ENCODE peak calls at places on chromosomes 11 and 22, in ten cellular contexts. Y is psoas muscle, Q is IMR-90, F is A549, L is endodermal cell, X is mucosa of descending colon, B is lower lobe of right lung, C is mesenchymal stem cell, K is right cardiac atrium, A is right atrium auricular region. O is an unnamed sample.

GRCh38 chr22:17672417-17672991 is 33.9 kb downstream of the BCL2L13 start:
- DNase-seq in Q (peak; percentile 37), A (no peak), B (no peak), L (no peak), F (no peak), C (peak; percentile 33), X (no peak), Y (no peak), K (no peak), O (peak; percentile 71)

GRCh38 chr11:43282607-43283440 is 29.0 kb upstream of the API5 start:
- DNase-seq in K (peak; percentile 33), L (peak; percentile 78), B (peak; percentile 51), A (no peak), F (peak; percentile 40), Y (peak; percentile 62), Q (peak; percentile 16), C (peak; percentile 29), X (peak; percentile 33), O (peak; percentile 63)

GRCh38 chr11:121810291-121810690 is 305.7 kb downstream of the BLID start:
- DNase-seq in L (no peak), B (no peak), Y (no peak), A (no peak), Q (peak; percentile 88), C (peak; percentile 18), K (no peak), F (no peak), X (no peak), O (peak; percentile 78)

GRCh38 chr11:36376315-36376887 is 80.3 kb downstream of the PRR5L start:
- DNase-seq in F (peak; percentile 20), B (peak; percentile 60), Y (no peak), C (peak; percentile 43), X (peak; percentile 77), Q (peak; percentile 18), A (no peak), K (peak; percentile 40), L (peak; percentile 82), O (peak; percentile 68)

GRCh38 chr22:32761251-32761903 is 40.1 kb upstream of the TIMP3 start:
- DNase-seq in K (peak; percentile 36), Q (peak; percentile 79), A (no peak), L (no peak), F (no peak), Y (no peak), C (peak; percentile 83), X (no peak), B (no peak), O (peak; percentile 35)

GRCh38 chr22:36184433-36185035 is 17.1 kb downstream of the APOL4 start:
- DNase-seq in B (no peak), X (no peak), Y (no peak), K (peak; percentile 63), F (no peak), C (no peak), L (no peak), Q (no peak), A (no peak), O (peak; percentile 34)

GRCh38 chr22:49930596-49931412 is 12.4 kb downstream of the CRELD2 start:
- DNase-seq in X (peak; percentile 74), B (peak; percentile 75), F (peak; percentile 77), A (peak; percentile 89), Y (peak; percentile 83), K (peak; percentile 62), C (peak; percentile 73), Q (peak; percentile 66), L (peak; percentile 79), O (peak; percentile 66)

GRCh38 chr11:8501838-8502237 is 92.2 kb downstream of the STK33 start:
- DNase-seq in F (no peak), X (no peak), Q (peak; percentile 19), C (no peak), Y (no peak), L (no peak), A (no peak), K (no peak), B (no peak), O (no peak)

GRCh38 chr22:35575116-35575748 is 34.6 kb downstream of the RASD2 start:
- DNase-seq in Y (no peak), L (no peak), F (no peak), A (no peak), C (no peak), X (no peak), K (no peak), Q (no peak), B (no peak), O (no peak)

GRCh38 chr11:132318421-132319157 is 948.2 kb downstream of the NTM start:
- DNase-seq in C (peak; percentile 10), A (no peak), F (no peak), Q (peak; percentile 76), X (no peak), K (no peak), B (no peak), Y (no peak), L (no peak), O (peak; percentile 42)

GRCh38 chr11:55732936-55733335 is 40.3 kb upstream of the OR5D13 start:
- DNase-seq in B (no peak), X (no peak), F (no peak), A (no peak), C (no peak), K (no peak), Y (no peak), Q (no peak), L (no peak), O (no peak)
- H3K9me3 ChIP-seq in B (no peaks in the 10 kb centered on the region), X (peaks cover 19% of the 10 kb centered on the region), F (no peaks in the 10 kb centered on the region), A (no peaks in the 10 kb centered on the region), C (peaks cover 5% of the 10 kb centered on the region), K (no peaks in the 10 kb centered on the region), Y (no peaks in the 10 kb centered on the region), Q (peaks cover 2% of the 10 kb centered on the region), L (peaks cover 81% of the 10 kb centered on the region), O (no peaks in the 10 kb centered on the region)

GRCh38 chr22:28925916-28926315 is 42.5 kb downstream of the ZNRF3 start:
- DNase-seq in C (no peak), L (peak; percentile 76), Y (no peak), F (no peak), Q (no peak), K (no peak), A (no peak), X (no peak), B (no peak), O (no peak)
- H3K4me1 ChIP-seq in C (peaks cover 11% of the 10 kb centered on the region), L (peaks cover 24% of the 10 kb centered on the region), Y (peaks cover 28% of the 10 kb centered on the region), F (peaks cover 72% of the 10 kb centered on the region), Q (peaks cover 4% of the 10 kb centered on the region), K (peaks cover 12% of the 10 kb centered on the region), A (no peaks in the 10 kb centered on the region), X (peaks cover 7% of the 10 kb centered on the region), B (peaks cover 48% of the 10 kb centered on the region), O (peaks cover 8% of the 10 kb centered on the region)

DNA sequence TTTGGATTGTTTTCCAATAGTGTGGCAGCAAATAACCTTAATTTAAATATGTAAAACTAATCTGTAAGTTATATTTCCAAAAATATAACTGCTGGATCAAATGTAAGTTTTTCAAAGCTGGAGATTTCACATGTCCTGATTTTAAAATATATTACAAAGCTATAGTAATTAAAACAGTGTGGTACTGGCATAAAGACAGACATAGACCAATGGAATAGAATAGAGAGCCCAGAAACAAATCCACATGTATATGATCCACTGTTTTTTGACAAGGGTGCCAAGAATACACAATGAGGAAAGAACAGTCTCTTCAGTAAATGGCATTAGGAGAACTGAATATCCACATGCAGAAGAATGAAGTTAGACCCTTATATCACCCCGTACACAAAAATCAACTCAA is 4.0 kb downstream of the OR4X2 start:
- DNase-seq in Y (no peak), B (no peak), X (no peak), L (no peak), K (no peak), C (no peak), Q (no peak), F (no peak), A (no peak), O (no peak)
- H3K9me3 ChIP-seq in Y (peaks cover 29% of the 10 kb centered on the region), B (peaks cover 18% of the 10 kb centered on the region), X (peaks cover 13% of the 10 kb centered on the region), L (peaks cover 64% of the 10 kb centered on the region), K (no peaks in the 10 kb centered on the region), C (peaks cover 16% of the 10 kb centered on the region), Q (peaks cover 2% of the 10 kb centered on the region), F (peaks cover 18% of the 10 kb centered on the region), A (no peaks in the 10 kb centered on the region), O (peaks cover 11% of the 10 kb centered on the region)

DNA sequence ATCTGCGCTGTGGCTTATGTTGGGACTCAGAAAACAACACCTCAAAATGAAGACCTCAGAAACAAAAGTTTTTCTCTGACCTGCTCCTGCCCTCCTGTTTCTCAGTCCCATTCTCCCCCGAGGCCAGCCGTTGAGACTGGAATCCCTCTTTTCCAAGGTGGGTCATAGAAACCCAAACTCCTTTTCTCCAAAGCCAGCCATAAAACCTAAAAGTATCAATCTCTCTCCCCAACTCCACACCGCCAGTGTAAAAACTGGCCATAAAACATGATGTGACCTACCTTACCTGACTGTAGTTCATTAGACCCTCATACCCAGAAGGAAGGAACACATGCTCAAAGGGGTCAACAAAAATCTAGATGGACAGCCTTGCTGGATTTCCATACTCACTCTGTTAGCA is 13.1 kb upstream of the TMPRSS13 start:
- DNase-seq in L (no peak), C (no peak), Y (no peak), Q (no peak), X (no peak), F (no peak), K (no peak), B (no peak), A (peak; percentile 44), O (no peak)
- H3K4me1 ChIP-seq in L (no peaks in the 10 kb centered on the region), C (peaks cover 6% of the 10 kb centered on the region), Y (no peaks in the 10 kb centered on the region), Q (no peaks in the 10 kb centered on the region), X (no peaks in the 10 kb centered on the region), F (peaks cover 3% of the 10 kb centered on the region), K (no peaks in the 10 kb centered on the region), B (peaks cover 17% of the 10 kb centered on the region), A (no peaks in the 10 kb centered on the region), O (no peaks in the 10 kb centered on the region)

DNA sequence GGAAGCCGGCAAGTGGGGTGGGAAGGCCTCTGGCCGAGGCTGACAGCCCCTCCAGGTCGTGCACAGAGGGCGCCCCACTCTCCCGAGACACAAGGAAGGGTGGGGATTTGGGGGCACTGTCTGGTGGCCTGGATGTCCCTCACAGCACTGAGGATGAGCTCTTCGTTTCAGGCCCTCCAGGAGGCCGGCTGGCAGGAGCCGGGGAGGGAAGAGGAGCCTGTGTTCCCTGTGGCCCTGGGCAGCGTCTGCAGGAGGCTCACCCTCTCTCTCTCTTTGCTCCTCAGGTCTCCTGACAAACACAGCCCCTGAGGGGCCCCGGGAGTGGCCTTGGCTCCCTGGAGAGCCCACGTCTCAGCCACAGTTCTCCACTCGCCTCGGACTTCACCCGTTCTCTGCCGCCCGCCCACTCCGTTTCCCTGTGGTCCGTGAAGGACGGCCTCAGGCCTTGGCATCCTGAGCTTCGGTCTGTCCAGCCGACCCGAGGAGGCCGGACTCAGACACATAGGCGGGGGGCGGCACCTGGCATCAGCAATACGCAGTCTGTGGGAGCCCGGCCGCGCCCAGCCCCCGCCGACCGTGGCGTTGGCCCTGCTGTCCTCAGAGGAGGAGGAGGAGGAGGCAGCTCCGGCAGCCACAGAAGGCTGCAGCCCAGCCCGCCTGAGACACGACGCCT is 1078.0 kb downstream of the BRD1 start:
- DNase-seq in L (peak; percentile 36), A (peak; percentile 49), X (peak; percentile 12), C (no peak), B (no peak), K (no peak), Q (no peak), F (no peak), Y (no peak), O (no peak)
- H3K9me3 ChIP-seq in L (no peaks in the 10 kb centered on the region), A (no peaks in the 10 kb centered on the region), X (no peaks in the 10 kb centered on the region), C (no peaks in the 10 kb centered on the region), B (no peaks in the 10 kb centered on the region), K (no peaks in the 10 kb centered on the region), Q (peaks cover 75% of the 10 kb centered on the region), F (no peaks in the 10 kb centered on the region), Y (no peaks in the 10 kb centered on the region), O (no peaks in the 10 kb centered on the region)

O was measured in adipocyte.